ENCODE peak calls at places on chromosomes 13 and 19, in seven cellular contexts. L is astrocyte of the cerebellum, B is foreskin fibroblast, V is WERI-Rb-1, U is left ventricle myocardium inferior, E is fibroblast of villous mesenchyme, Y is ascending aorta. X is an unnamed sample.
A peak's percentile ranks its signal among the peaks of the same experiment; 100 is the strongest.

GRCh38 chr13:78193853-78194252 is 275.2 kb upstream of the EDNRB start:
- DNase-seq in L (peak; percentile 1), B (no peak), V (no peak), U (no peak), E (no peak), Y (no peak), X (no peak)

GRCh38 chr13:25928941-25929505 is 122.8 kb downstream of the SHISA2 start:
- DNase-seq in L (no peak), B (no peak), V (no peak), U (no peak), E (no peak), Y (no peak), X (no peak)

GRCh38 chr19:12155324-12155723 is 1.2 kb downstream of the ZNF625 start:
- DNase-seq in L (no peak), B (no peak), V (no peak), U (no peak), E (no peak), Y (no peak), X (no peak)

GRCh38 chr19:10510301-10510802 is 6.9 kb downstream of the S1PR5 start:
- DNase-seq in L (no peak), B (no peak), V (peak; percentile 69), U (no peak), E (no peak), Y (no peak), X (peak; percentile 41)

GRCh38 chr13:40271511-40271910 is 394.9 kb downstream of the FOXO1 start:
- DNase-seq in L (no peak), B (no peak), V (no peak), U (peak; percentile 44), E (no peak), Y (no peak), X (no peak)

GRCh38 chr13:80011448-80012212 is 329.3 kb downstream of the SPRY2 start:
- DNase-seq in L (no peak), B (no peak), V (no peak), U (no peak), E (peak; percentile 20), Y (no peak), X (peak; percentile 81)

GRCh38 chr13:64293923-64294322 is 2878.3 kb upstream of the PCDH20 start:
- DNase-seq in L (no peak), B (peak; percentile 4), V (no peak), U (no peak), E (peak; percentile 3), Y (no peak), X (peak; percentile 8)

GRCh38 chr13:93776936-93777335 is 550.3 kb downstream of the GPC6 start:
- DNase-seq in L (peak; percentile 45), B (peak; percentile 14), V (no peak), U (no peak), E (peak; percentile 34), Y (no peak), X (peak; percentile 65)

GRCh38 chr19:12668937-12669271 is 2.3 kb downstream of the WDR83 start:
- DNase-seq in L (peak; percentile 5), B (peak; percentile 71), V (peak; percentile 55), U (peak; percentile 49), E (peak; percentile 68), Y (no peak), X (peak; percentile 57)

GRCh38 chr19:15576526-15577156 is 38.4 kb upstream of the CYP4F8 start:
- DNase-seq in L (no peak), B (no peak), V (no peak), U (no peak), E (no peak), Y (no peak), X (no peak)

GRCh38 chr13:42707003-42707402 is 74.4 kb upstream of the FAM216B start:
- DNase-seq in L (no peak), B (peak; percentile 7), V (no peak), U (no peak), E (no peak), Y (no peak), X (peak; percentile 37)

GRCh38 chr13:27375686-27376326 is 48.6 kb upstream of the GTF3A start:
- DNase-seq in L (peak; percentile 45), B (peak; percentile 45), V (peak; percentile 81), U (peak; percentile 46), E (peak; percentile 64), Y (no peak), X (peak; percentile 82)

GRCh38 chr19:51621178-51621577 is 9.0 kb downstream of the SIGLEC5 start:
- DNase-seq in L (no peak), B (no peak), V (no peak), U (no peak), E (no peak), Y (no peak), X (no peak)

GRCh38 chr19:36833430-36833829 is 4.8 kb downstream of the ZNF790 start:
- DNase-seq in L (no peak), B (no peak), V (no peak), U (no peak), E (no peak), Y (no peak), X (no peak)

GRCh38 chr19:36838784-36839324 is 667 bp upstream of the ZNF790 start:
- DNase-seq in L (no peak), B (no peak), V (no peak), U (no peak), E (peak; percentile 11), Y (no peak), X (peak; percentile 22)

GRCh38 chr19:36837902-36838783 is at the start of gene ZNF790:
- DNase-seq in L (peak; percentile 69), B (peak; percentile 86), V (peak; percentile 90), U (peak; percentile 90), E (peak; percentile 92), Y (peak; percentile 62), X (peak; percentile 95)

DNA sequence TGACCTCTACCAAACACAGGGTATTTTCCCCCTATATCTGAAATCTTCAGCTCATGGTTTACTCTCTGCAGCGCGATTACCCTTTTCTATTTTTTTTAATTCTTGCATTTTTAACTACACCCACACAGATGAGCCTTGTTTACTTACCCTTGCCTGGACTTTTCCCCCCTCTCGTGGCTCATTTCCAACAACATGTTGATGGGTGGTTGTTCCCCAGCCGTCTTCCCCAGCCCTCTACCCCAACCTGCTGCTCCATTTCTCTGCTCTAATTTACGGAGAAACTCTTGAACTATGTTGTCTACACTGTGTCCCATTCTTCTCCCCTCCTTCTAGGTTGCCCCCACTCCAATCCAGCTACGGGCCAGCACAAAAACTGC is 674 bp downstream of the ZNF790 start:
- DNase-seq in L (no peak), B (no peak), V (no peak), U (no peak), E (no peak), Y (no peak), X (no peak)
- H3K4me3 ChIP-seq in L (peak overlapping the region; percentile 71), B (peak overlapping the region; percentile 96), V (peak overlapping the region; percentile 85), U (peak overlapping the region; percentile 89), E (peak overlapping the region; percentile 88), Y (peak overlapping the region; percentile 66), X (peak overlapping the region; percentile 82)

GRCh38 chr13:20232556-20233277 is 598 bp upstream of the GJB6 start:
- DNase-seq in L (no peak), B (no peak), V (no peak), U (no peak), E (no peak), Y (no peak), X (no peak)

GRCh38 chr13:20231839-20232555 is at the start of gene GJB6:
- DNase-seq in L (no peak), B (no peak), V (no peak), U (no peak), E (no peak), Y (no peak), X (no peak)

GRCh38 chr13:20227288-20227687 is 4.8 kb downstream of the GJB6 start:
- DNase-seq in L (no peak), B (no peak), V (no peak), U (no peak), E (no peak), Y (no peak), X (no peak)

GRCh38 chr13:20227730-20228129 is 4.4 kb downstream of the GJB6 start:
- DNase-seq in L (no peak), B (no peak), V (no peak), U (no peak), E (no peak), Y (no peak), X (no peak)

DNA sequence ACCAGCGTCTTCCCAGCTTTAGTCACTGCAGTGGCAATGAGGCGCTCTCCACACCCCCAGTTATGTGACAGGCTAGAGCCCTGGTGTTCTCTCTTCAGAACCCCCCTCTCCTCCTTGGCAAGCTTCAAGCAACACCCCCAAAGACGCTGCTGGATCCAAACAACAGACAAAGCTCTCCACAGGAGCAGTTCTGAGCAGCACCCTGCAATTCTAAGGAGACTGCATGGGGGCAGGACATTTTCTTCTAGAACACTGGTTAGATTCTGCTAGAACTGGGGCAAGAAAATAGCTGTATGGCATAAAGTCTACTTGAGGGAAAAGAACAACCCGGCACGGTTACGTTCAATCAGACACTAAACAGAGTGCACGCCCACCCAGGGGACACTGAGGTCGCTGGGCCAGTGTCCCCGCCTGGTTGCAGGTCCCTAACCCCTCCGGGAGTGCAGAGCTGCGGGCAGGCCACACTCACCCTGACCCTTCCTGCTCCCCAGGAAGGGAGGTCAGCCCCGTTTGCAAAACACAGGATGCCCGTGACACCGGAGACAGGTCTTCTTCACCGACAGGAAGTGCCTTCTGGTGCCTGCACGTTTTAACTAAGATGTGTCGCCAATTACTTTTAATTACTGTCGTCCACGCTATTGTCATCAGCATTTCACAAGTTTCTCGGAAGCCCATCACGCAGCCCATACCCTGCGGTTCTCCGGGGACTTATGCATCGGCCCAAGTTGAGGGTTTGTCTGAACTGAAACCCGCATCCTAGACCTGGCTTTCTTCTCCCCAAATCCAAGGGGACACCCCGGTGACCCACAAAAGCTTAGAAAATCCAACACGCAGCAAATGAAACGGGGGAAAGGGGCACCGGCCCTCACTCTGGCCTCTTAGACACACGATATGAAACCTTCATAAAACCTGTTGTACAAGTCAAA is 943 bp downstream of the GJB6 start:
- DNase-seq in L (no peak), B (no peak), V (no peak), U (no peak), E (no peak), Y (no peak), X (no peak)
- H3K4me3 ChIP-seq in L (peak overlapping the region; percentile 20), B (no peak overlapping the region), V (no peak overlapping the region), U (peak overlapping the region; percentile 58), E (no peak overlapping the region), Y (peak overlapping the region; percentile 28), X (no peak overlapping the region)

GRCh38 chr19:1068111-1069001 is 1.4 kb downstream of the ARHGAP45 start:
- DNase-seq in L (no peak), B (no peak), V (no peak), U (peak; percentile 52), E (no peak), Y (no peak), X (no peak)
- H3K4me3 ChIP-seq in L (no peak overlapping the region), B (no peak overlapping the region), V (no peak overlapping the region), U (peak overlapping the region; percentile 60), E (no peak overlapping the region), Y (peak overlapping the region; percentile 56), X (no peak overlapping the region)

GRCh38 chr13:49998714-49999624 is 2.1 kb downstream of the TRIM13 start:
- DNase-seq in L (no peak), B (no peak), V (no peak), U (no peak), E (no peak), Y (no peak), X (no peak)
- H3K4me3 ChIP-seq in L (peak overlapping the region; percentile 89), B (peak overlapping the region; percentile 82), V (no peak overlapping the region), U (peak overlapping the region; percentile 91), E (peak overlapping the region; percentile 90), Y (peak overlapping the region; percentile 99), X (no peak overlapping the region)

GRCh38 chr13:101453784-101454201 is 1.3 kb downstream of the ITGBL1 start:
- DNase-seq in L (no peak), B (no peak), V (no peak), U (peak; percentile 17), E (no peak), Y (no peak), X (no peak)
- H3K4me3 ChIP-seq in L (peak overlapping the region; percentile 33), B (peak overlapping the region; percentile 69), V (no peak overlapping the region), U (peak overlapping the region; percentile 63), E (peak overlapping the region; percentile 71), Y (peak overlapping the region; percentile 77), X (peak overlapping the region; percentile 55)

GRCh38 chr13:35720290-35720689 is 243.8 kb upstream of the MAB21L1 start:
- DNase-seq in L (no peak), B (no peak), V (no peak), U (no peak), E (no peak), Y (no peak), X (no peak)
- H3K4me3 ChIP-seq in L (no peak overlapping the region), B (no peak overlapping the region), V (no peak overlapping the region), U (no peak overlapping the region), E (no peak overlapping the region), Y (no peak overlapping the region), X (no peak overlapping the region)